ENCODE peak calls at places on chromosomes 13 and 19, in eight cellular contexts. B is left lung, X is tibial nerve, G is breast epithelium, N is kidney, O is heart left ventricle, C is tibial artery, E is ascending aorta. Y is an unnamed sample.

GRCh38 chr19:18491995-18492953 is 29.6 kb downstream of the ELL start:
- DNase-seq in N (no peak), X (no peak), G (no peak), O (no peak), B (no peak), E (no peak), C (no peak), Y (no peak)

GRCh38 chr19:19447536-19448237 is 42.2 kb downstream of the GATAD2A start:
- DNase-seq in E (no peak), X (no peak), B (no peak), O (no peak), N (peak), G (no peak), C (no peak), Y (no peak)

GRCh38 chr13:33280550-33280905 is 5.0 kb downstream of the STARD13 start:
- DNase-seq in C (no peak), E (no peak), X (no peak), G (no peak), N (no peak), O (no peak), B (no peak), Y (no peak)

GRCh38 chr19:1720237-1720636 is 33.1 kb upstream of the ONECUT3 start:
- DNase-seq in B (no peak), X (no peak), E (no peak), O (no peak), G (no peak), C (no peak), N (no peak), Y (no peak)

GRCh38 chr19:28847468-28847867 is 365.5 kb downstream of the UQCRFS1 start:
- DNase-seq in X (no peak), O (no peak), G (no peak), N (no peak), C (no peak), B (no peak), E (no peak), Y (no peak)

GRCh38 chr13:49701481-49701880 is 10.2 kb upstream of the EBPL start:
- DNase-seq in N (no peak), O (no peak), E (no peak), B (no peak), G (no peak), C (no peak), X (no peak), Y (no peak)

GRCh38 chr13:65638572-65639168 is 1591.5 kb downstream of the PCDH9 start:
- DNase-seq in N (no peak), C (no peak), G (no peak), E (no peak), X (no peak), B (no peak), O (no peak), Y (peak)

GRCh38 chr19:10744848-10745293 is 27.0 kb downstream of the DNM2 start:
- DNase-seq in G (no peak), X (no peak), O (no peak), B (no peak), E (no peak), N (no peak), C (no peak), Y (no peak)

GRCh38 chr13:67076378-67076777 is 153.8 kb downstream of the PCDH9 start:
- DNase-seq in X (no peak), B (no peak), O (no peak), G (no peak), N (no peak), C (no peak), E (no peak), Y (no peak)

GRCh38 chr19:42251572-42251990 is 3.3 kb downstream of the ERF start:
- DNase-seq in O (no peak), X (no peak), B (no peak), C (no peak), N (no peak), E (no peak), G (no peak), Y (no peak)

GRCh38 chr19:21482863-21483276 is 22.5 kb upstream of the ZNF429 start:
- DNase-seq in E (peak), N (peak), B (peak), X (no peak), O (peak), C (no peak), G (peak), Y (no peak)

GRCh38 chr13:49435992-49436391 is 7.9 kb downstream of the CAB39L start:
- DNase-seq in E (no peak), B (no peak), N (no peak), G (no peak), O (no peak), C (no peak), X (no peak), Y (no peak)

GRCh38 chr19:6710273-6711077 is 10.0 kb downstream of the C3 start:
- DNase-seq in O (no peak), C (no peak), G (no peak), X (no peak), N (peak), E (no peak), B (no peak), Y (no peak)

GRCh38 chr19:15304140-15304705 is 28.1 kb downstream of the BRD4 start:
- DNase-seq in X (no peak), C (no peak), B (no peak), O (peak), N (no peak), G (no peak), E (no peak), Y (no peak)

GRCh38 chr19:35000647-35001501 is 751 bp downstream of the GRAMD1A start:
- DNase-seq in X (no peak), O (no peak), N (no peak), G (no peak), E (no peak), C (no peak), B (no peak), Y (no peak)

GRCh38 chr19:37362733-37363132 is 8.2 kb upstream of the ZNF527 start:
- DNase-seq in C (no peak), G (no peak), X (no peak), N (no peak), E (no peak), O (no peak), B (no peak), Y (peak)

GRCh38 chr19:45780448-45781281 is 1.6 kb downstream of the DMPK start:
- DNase-seq in E (no peak), N (no peak), X (no peak), O (no peak), C (no peak), B (no peak), G (no peak), Y (no peak)
- H3K27ac ChIP-seq in E (peak), N (no peak), X (peak), O (peak), C (peak), B (no peak), G (peak), Y (no peak)

GRCh38 chr19:55257461-55258411 is 1.1 kb downstream of the PPP6R1 start:
- DNase-seq in G (no peak), O (no peak), N (peak), X (no peak), E (no peak), B (no peak), C (no peak), Y (no peak)
- H3K27ac ChIP-seq in G (peak), O (peak), N (no peak), X (peak), E (peak), B (peak), C (peak), Y (no peak)

DNA sequence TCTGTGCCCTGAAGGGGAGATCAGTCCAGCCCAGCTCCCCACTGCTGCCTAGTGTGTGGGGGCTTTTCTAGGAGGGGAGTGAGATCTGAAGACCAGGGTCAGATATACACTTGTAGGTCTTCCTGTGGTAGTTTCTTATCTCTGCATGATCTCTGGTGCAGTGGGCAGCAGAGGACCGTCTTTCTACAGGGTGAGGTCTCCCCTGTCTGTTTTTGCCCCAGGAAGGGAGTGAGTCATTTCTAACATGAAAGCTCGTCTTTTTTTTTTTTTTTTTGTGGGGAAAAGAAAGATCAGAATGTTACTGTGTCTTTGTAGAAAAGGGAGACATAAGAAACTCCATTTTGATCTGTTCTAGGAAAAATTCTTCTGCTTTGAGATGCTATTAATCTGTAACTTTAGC is 8.8 kb upstream of the ZNF808 start:
- DNase-seq in X (no peak), B (no peak), E (no peak), G (no peak), O (no peak), N (no peak), C (no peak), Y (no peak)
- H3K27ac ChIP-seq in X (no peak), B (no peak), E (no peak), G (no peak), O (no peak), N (no peak), C (no peak), Y (no peak)

GRCh38 chr13:23959231-23959862 is 62.0 kb upstream of the C1QTNF9B start:
- DNase-seq in O (no peak), B (no peak), E (no peak), X (no peak), N (no peak), G (no peak), C (no peak), Y (no peak)
- H3K27ac ChIP-seq in O (no peak), B (no peak), E (no peak), X (no peak), N (no peak), G (no peak), C (no peak), Y (no peak)